ENCODE peak calls at places on chromosomes 4 and X, in four cellular contexts. M, D, P and F are unnamed samples.

GRCh38 chr4:75141162-75141561 is 208.2 kb downstream of the PARM1 start:
- DNase-seq in P (no peak), M (no peak), D (no peak), F (no peak)

GRCh38 chr4:5322321-5322720 is 271.0 kb downstream of the STK32B start:
- DNase-seq in M (no peak), P (no peak), D (no peak), F (no peak)

GRCh38 chrX:45505214-45505613 is 304.5 kb upstream of the DIPK2B start:
- DNase-seq in M (no peak), P (no peak), D (no peak), F (no peak)

GRCh38 chrX:7570432-7571009 is 272.4 kb upstream of the VCX start:
- DNase-seq in D (no peak), M (no peak), P (no peak), F (no peak)

GRCh38 chrX:40278340-40279090 is 180.8 kb upstream of the BCOR start:
- DNase-seq in D (no peak), P (no peak), M (no peak), F (no peak)

GRCh38 chr4:124684301-124684700 is 28.2 kb downstream of the ANKRD50 start:
- DNase-seq in P (no peak), D (peak; percentile 5), M (no peak), F (no peak)

GRCh38 chr4:150115851-150116250 is 37.6 kb downstream of the DCLK2 start:
- DNase-seq in D (no peak), P (no peak), M (no peak), F (no peak)

GRCh38 chr4:185115827-185116232 is 27.2 kb upstream of the SLC25A4 start:
- DNase-seq in P (no peak), D (peak; percentile 95), M (peak; percentile 79), F (peak; percentile 52)

GRCh38 chr4:4673070-4673469 is 131.2 kb upstream of the STX18 start:
- DNase-seq in P (no peak), D (peak; percentile 97), M (no peak), F (peak; percentile 94)

GRCh38 chrX:70054391-70054790 is 4.7 kb upstream of the AWAT2 start:
- DNase-seq in D (no peak), M (no peak), P (no peak), F (no peak)

GRCh38 chrX:48761674-48762471 is at the start of gene GLOD5:
- DNase-seq in P (no peak), M (peak; percentile 45), D (peak; percentile 75), F (peak; percentile 31)

GRCh38 chrX:20863649-20864048 is 510.6 kb upstream of the CNKSR2 start:
- DNase-seq in M (no peak), D (no peak), P (no peak), F (no peak)

GRCh38 chrX:84735025-84735424 is 232.8 kb upstream of the HDX start:
- DNase-seq in D (no peak), M (peak; percentile 38), P (no peak), F (no peak)

GRCh38 chrX:40152173-40152705 is 54.5 kb upstream of the BCOR start:
- DNase-seq in D (peak; percentile 40), M (no peak), P (no peak), F (peak; percentile 54)

GRCh38 chr4:137630252-137630651 is 98.0 kb upstream of the PCDH18 start:
- DNase-seq in D (no peak), P (no peak), M (no peak), F (no peak)

GRCh38 chr4:37463457-37463856 is 218.9 kb downstream of the NWD2 start:
- DNase-seq in D (no peak), P (no peak), M (no peak), F (no peak)

GRCh38 chr4:6539009-6539764 is 35.8 kb upstream of the MAN2B2 start:
- DNase-seq in P (no peak), M (peak; percentile 85), D (no peak), F (no peak)

GRCh38 chr4:176066757-176067156 is 1.1 kb downstream of the WDR17 start:
- DNase-seq in P (no peak), M (no peak), D (no peak), F (no peak)

GRCh38 chr4:3483471-3483921 is 20.4 kb downstream of the DOK7 start:
- DNase-seq in D (no peak), M (no peak), P (no peak), F (no peak)
- TF ChIP-seq EP300 in D (no peak), M (no peak), P (no peak), F (no peak)

GRCh38 chr4:57491388-57491787 is 381.2 kb upstream of the IGFBP7 start:
- DNase-seq in D (no peak), P (no peak), M (no peak), F (no peak)

GRCh38 chr4:57490520-57490919 is 380.3 kb upstream of the IGFBP7 start:
- DNase-seq in P (no peak), M (no peak), D (no peak), F (no peak)

DNA sequence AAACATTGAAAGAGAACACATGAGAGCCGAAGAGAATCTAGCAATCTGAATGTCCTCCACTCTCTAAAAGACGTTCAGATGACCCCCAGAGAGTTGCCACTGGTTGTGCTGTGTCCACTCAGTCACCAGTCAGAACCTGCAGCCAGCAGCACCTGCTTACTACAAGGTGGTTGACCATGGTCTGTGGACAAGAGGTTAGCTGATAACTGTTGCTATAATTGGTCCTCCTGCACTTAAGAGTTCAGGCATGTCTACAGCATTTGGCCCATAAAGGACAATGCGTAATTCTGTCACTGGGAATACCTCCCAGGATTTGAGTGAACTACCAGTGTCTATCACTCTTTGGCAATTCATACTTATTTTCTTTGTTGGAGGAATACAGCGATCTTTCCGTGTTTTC is 382.3 kb upstream of the IGFBP7 start:
- DNase-seq in P (no peak), D (no peak), M (no peak), F (no peak)
- TF ChIP-seq ATF3 in P (no peak), D (no peak), M (no peak), F (no peak)

GRCh38 chrX:127276326-127276725 is 456.8 kb downstream of the PRR32 start:
- DNase-seq in P (no peak), M (no peak), D (no peak), F (no peak)
- TF ChIP-seq EP300 in P (no peak), M (no peak), D (no peak), F (no peak)

GRCh38 chrX:132954323-132954722 is 4.1 kb downstream of the HS6ST2 start:
- DNase-seq in M (no peak), P (no peak), D (no peak), F (no peak)

GRCh38 chrX:132955710-132956109 is 2.7 kb downstream of the HS6ST2 start:
- DNase-seq in M (no peak), D (no peak), P (no peak), F (no peak)

GRCh38 chrX:132956421-132957210 is 1.8 kb downstream of the HS6ST2 start:
- DNase-seq in P (no peak), M (no peak), D (no peak), F (no peak)

GRCh38 chrX:132958086-132958703 is at the start of gene HS6ST2:
- DNase-seq in P (no peak), M (no peak), D (no peak), F (no peak)

DNA sequence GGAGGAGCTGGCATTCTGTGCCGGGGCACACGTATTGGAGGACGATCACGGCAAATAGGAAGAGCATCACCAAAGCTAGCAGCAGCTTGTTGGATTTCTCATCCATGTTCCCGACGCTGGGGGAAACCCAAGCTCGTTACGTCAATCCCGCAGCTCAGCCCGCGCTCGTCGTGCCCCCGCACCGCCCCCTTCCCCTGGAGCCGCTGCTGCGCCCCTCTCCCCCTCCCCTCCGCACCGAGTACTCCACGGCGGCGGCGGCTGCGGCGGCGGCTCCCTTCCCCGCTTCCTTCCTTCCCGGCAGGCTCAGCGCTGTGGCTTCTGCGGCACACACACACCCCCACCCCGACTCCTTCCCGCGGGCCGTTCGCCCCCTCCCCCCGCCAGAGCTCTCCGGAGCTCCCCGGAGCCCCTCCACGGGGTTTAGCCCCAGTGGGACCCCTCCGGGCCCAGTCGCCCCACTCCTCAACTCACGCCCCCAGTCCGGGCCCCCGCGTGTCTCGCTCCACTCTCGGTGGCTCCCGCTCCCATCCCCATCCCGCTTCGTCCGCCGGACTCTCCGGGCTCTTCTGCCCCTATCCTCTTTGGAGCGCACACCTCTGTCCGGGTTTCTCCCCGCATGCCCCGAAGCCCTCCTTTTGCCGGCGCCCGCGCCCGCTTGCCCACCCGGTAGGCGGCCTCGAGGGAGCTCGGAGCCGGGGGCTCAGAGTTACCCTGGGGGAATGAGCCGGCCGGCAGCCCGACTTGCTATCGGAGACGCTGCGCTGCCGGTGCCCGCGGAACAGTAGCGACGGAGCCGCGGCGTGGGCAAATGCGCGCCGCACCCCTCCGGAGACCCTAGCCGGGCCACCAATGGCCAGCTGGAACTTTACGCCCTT is 981 bp downstream of the HS6ST2 start:
- DNase-seq in D (no peak), M (no peak), P (no peak), F (no peak)
- TF ChIP-seq ATF3 in D (no peak), M (no peak), P (no peak), F (no peak)

DNA sequence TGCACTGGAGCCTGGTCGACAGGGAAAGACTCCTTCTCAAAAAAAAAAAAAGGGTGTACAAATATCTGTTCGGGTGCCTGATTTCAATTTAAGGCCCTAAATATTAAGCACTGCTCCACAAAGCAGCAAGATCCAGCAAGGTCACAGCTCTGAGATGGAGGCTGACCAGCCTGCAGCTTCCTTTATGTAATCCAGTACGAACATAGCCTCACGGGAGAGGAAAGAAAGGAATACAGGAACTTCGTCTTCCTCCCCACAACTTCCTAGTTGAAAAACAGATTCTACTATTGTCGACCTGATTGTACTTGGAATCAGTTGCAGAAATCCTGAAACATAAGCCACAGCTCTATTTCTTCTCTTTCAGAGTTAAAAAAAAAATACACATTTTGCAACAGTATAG is 53.5 kb upstream of the TBC1D9 start:
- DNase-seq in P (no peak), D (no peak), M (no peak), F (no peak)
- TF ChIP-seq EP300 in P (no peak), D (no peak), M (no peak), F (no peak)

DNA sequence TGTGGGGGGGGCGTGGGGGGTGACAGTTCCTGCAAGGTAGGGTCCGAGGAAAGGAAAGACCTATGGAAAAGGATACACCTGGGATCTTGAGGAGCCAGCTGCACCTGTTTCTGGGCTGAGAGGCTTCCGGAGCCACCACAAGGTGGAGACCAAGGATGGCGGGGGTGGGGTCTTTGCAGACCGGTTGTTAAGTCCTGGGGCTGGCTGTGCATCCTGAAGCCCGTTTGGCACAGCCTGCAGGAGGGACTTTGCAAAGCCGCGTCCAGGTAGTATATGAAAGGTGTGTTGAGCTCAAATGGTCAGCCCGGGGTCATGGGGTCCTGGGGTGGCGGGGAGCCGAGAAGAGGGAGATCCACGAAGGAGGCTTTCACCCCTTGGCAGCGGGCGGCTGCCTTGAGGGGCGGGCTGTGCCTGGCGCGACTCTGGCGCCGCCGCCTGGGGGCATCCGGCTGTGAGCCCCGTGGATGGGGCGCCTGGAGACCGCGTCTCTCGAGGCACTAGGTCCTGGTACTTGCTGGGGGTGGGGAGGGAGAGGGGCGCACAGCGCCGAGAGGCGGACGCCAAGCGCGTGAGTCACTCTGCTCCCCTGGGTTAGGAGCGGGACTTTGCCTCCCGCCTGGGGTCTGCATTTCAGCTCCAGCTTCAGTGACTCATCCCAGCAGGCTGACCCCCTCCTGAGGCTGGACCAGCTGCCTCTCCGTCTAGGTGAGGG is 58.2 kb upstream of the DYNLT3 start:
- DNase-seq in M (no peak), D (peak; percentile 1), P (no peak), F (peak; percentile 67)
- TF ChIP-seq ATF3 in M (no peak), D (no peak), P (no peak), F (no peak)

GRCh38 chr4:38673109-38673978 is 9.3 kb downstream of the KLF3 start:
- DNase-seq in P (no peak), M (peak; percentile 95), D (peak; percentile 91), F (no peak)
- TF ChIP-seq EP300 in P (no peak), M (peak; percentile 98), D (peak; percentile 40), F (no peak)